ENCODE peak calls at places on chromosome 15, in five cellular contexts. T is IMR-90, R is HepG2, N is K562, Z is H1. O is an unnamed sample.

GRCh38 chr15:100834731-100835130 is 44.9 kb upstream of the ALDH1A3 start:
- DNase-seq in R (no peak), T (no peak), N (no peak), Z (no peak), O (no peak)

GRCh38 chr15:73357999-73358665 is 10.6 kb downstream of the HCN4 start:
- DNase-seq in Z (no peak), T (no peak), R (peak), N (no peak), O (no peak)

GRCh38 chr15:62112616-62113593 is 46.1 kb downstream of the C2CD4A start:
- DNase-seq in Z (no peak), N (peak), T (peak), R (peak), O (peak)

GRCh38 chr15:32936283-32936918 is 218.6 kb downstream of the GREM1 start:
- DNase-seq in N (peak), T (peak), Z (no peak), R (peak), O (peak)

GRCh38 chr15:48855501-48856440 is 22.2 kb upstream of the EID1 start:
- DNase-seq in Z (no peak), T (peak), N (peak), R (peak), O (peak)

GRCh38 chr15:48230498-48230897 is 24.4 kb downstream of the SLC12A1 start:
- DNase-seq in T (no peak), N (no peak), Z (no peak), R (no peak), O (no peak)

GRCh38 chr15:71278989-71279756 is 163.9 kb downstream of the THSD4 start:
- DNase-seq in R (peak), Z (no peak), T (peak), N (no peak), O (peak)

GRCh38 chr15:72033285-72033684 is 84.7 kb downstream of the MYO9A start:
- DNase-seq in Z (no peak), N (no peak), R (no peak), T (no peak), O (no peak)

GRCh38 chr15:85691350-85692240 is 103.1 kb downstream of the KLHL25 start:
- DNase-seq in N (no peak), T (no peak), Z (no peak), R (no peak), O (no peak)
- TF ChIP-seq MAFK in N (no peak), T (no peak), Z (no peak), R (no peak), O (no peak)

DNA sequence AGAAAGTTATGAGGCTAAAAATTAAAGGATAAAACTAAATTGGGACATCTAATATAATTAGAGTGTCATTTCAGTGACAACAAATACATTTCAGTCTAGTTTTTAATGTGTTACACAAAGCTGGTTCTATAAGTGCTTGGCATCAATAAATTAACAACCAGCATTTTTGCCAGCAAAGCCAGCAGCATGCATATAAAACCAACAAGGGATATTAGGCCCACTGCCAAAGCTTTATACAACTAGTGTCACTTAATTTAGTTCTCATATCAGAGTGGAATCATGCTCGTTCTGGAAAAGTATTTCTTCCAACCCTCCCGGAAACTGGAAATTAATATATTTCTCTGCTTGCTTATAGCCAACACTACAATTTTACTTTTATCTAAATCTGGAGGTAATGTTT is 88.8 kb downstream of the THBS1 start:
- DNase-seq in Z (no peak), T (no peak), R (no peak), N (no peak), O (no peak)
- TF ChIP-seq MAFK in Z (no peak), T (no peak), R (no peak), N (no peak), O (no peak)

GRCh38 chr15:35713733-35714132 is 167.8 kb upstream of the DPH6 start:
- DNase-seq in N (no peak), T (peak), R (no peak), Z (no peak), O (no peak)
- TF ChIP-seq MAFK in N (no peak), T (no peak), R (no peak), Z (no peak), O (no peak)

GRCh38 chr15:65084500-65085206 is 8.1 kb downstream of the KBTBD13 start:
- DNase-seq in Z (no peak), T (no peak), R (peak), N (no peak), O (no peak)

GRCh38 chr15:65081270-65081669 is 4.7 kb downstream of the KBTBD13 start:
- DNase-seq in Z (no peak), N (no peak), T (no peak), R (no peak), O (no peak)

GRCh38 chr15:65081758-65082157 is 5.2 kb downstream of the KBTBD13 start:
- DNase-seq in N (no peak), Z (no peak), T (peak), R (no peak), O (no peak)

GRCh38 chr15:65083262-65083701 is 6.7 kb downstream of the KBTBD13 start:
- DNase-seq in Z (no peak), T (peak), R (no peak), N (peak), O (no peak)

GRCh38 chr15:65082303-65082958 is 5.9 kb downstream of the KBTBD13 start:
- DNase-seq in T (no peak), Z (no peak), N (no peak), R (no peak), O (no peak)
- TF ChIP-seq MAFK in T (no peak), Z (no peak), N (no peak), R (no peak), O (no peak)

DNA sequence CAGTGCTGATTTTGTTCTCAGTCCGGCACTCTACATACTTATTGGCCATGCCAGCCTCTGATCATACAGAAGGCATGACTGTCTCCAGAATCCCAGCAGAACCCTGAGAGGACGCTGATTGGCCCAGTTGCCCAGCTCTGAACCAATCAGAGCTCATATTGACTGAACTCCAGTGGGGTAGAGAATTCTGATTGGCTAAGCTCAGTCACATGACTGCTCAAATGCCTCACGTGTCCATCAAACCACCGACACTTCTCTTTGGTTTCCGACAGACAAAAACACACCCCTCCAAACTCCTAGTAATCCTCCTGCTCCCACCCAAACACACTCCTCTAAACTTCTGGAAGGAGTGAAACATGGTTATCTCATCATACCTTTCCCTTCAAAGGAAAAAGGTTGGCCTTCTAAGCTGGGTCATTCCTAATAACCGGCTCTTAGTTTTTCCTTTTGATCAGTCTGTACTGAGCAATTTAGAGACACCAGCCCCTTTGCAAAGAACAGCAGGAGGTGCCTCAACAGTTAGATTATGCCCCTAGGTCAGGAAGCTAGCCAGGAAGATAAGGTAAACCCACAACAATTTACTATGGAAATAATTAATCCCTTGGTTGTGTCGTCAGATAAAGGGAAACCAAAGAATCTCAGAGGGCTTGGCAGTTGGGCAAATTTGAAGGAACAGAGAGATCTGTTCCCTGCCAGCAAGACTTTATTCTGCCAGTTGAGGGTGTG is 187.8 kb downstream of the TLE3 start:
- DNase-seq in Z (no peak), N (peak), T (no peak), R (no peak), O (peak)
- TF ChIP-seq MAFK in Z (no peak), N (no peak), T (no peak), R (no peak), O (no peak)

GRCh38 chr15:94584833-94585244 is 353.5 kb downstream of the MCTP2 start:
- DNase-seq in R (no peak), Z (no peak), N (peak), T (no peak), O (no peak)
- TF ChIP-seq MAFK in R (no peak), Z (no peak), N (no peak), T (no peak), O (no peak)

GRCh38 chr15:59244337-59244736 is 37.7 kb downstream of the LDHAL6B start:
- DNase-seq in Z (no peak), N (no peak), R (no peak), T (no peak), O (peak)
- TF ChIP-seq MAFK in Z (no peak), N (no peak), R (no peak), T (no peak), O (no peak)

O was measured in A549.